ENCODE peak calls at places on chromosome 20, in eight cellular contexts. C is endothelial cell; W is EH; H is activated CD8-positive, alpha-beta memory T cell treated with anti-CD3 and anti-CD28 coated beads for 1 hour; B is psoas muscle; R is HT1080; O is pancreas; L is activated T-helper 1 cell treated with anti-CD3 and anti-CD28 coated beads, Interleukin-2, amount 50 U/mL, for 16 hours. G is an unnamed sample.

GRCh38 chr20:48463096-48463710 is 364.6 kb downstream of the PREX1 start:
- DNase-seq in C (no peak), L (no peak), W (no peak), R (no peak), O (no peak), H (no peak), B (peak), G (no peak)

GRCh38 chr20:5070570-5070969 is 49.2 kb downstream of the PCNA start:
- DNase-seq in B (no peak), R (no peak), C (no peak), L (no peak), H (no peak), W (no peak), O (no peak), G (no peak)

GRCh38 chr20:46688151-46689081 is 828 bp downstream of the TP53RK start:
- DNase-seq in H (no peak), C (no peak), O (no peak), R (no peak), W (peak), B (no peak), L (no peak), G (no peak)

GRCh38 chr20:10268636-10269035 is 50.0 kb downstream of the SNAP25 start:
- DNase-seq in B (no peak), O (no peak), C (no peak), H (no peak), R (no peak), L (no peak), W (no peak), G (peak)

GRCh38 chr20:4076671-4077070 is 61.3 kb upstream of the RNF24 start:
- DNase-seq in R (peak), C (no peak), L (no peak), B (no peak), W (peak), O (peak), H (no peak), G (no peak)

GRCh38 chr20:4130404-4131189 is 115.2 kb upstream of the RNF24 start:
- DNase-seq in R (peak), C (no peak), H (no peak), W (peak), O (no peak), B (no peak), L (no peak), G (peak)

GRCh38 chr20:44021900-44022299 is 107.2 kb downstream of the TOX2 start:
- DNase-seq in C (no peak), B (no peak), H (no peak), W (no peak), R (no peak), O (no peak), L (no peak), G (no peak)

GRCh38 chr20:2197166-2197565 is 95.5 kb downstream of the STK35 start:
- DNase-seq in C (no peak), L (no peak), W (no peak), H (no peak), O (no peak), R (no peak), B (no peak), G (no peak)

GRCh38 chr20:45336530-45337366 is 11.5 kb downstream of the SDC4 start:
- DNase-seq in W (peak), R (peak), L (no peak), C (no peak), H (no peak), B (peak), O (no peak), G (peak)

GRCh38 chr20:17735206-17735804 is 35.5 kb downstream of the BANF2 start:
- DNase-seq in C (no peak), B (no peak), O (peak), R (peak), W (peak), L (no peak), H (no peak), G (peak)

GRCh38 chr20:37331060-37331857 is 14.7 kb upstream of the SRC start:
- DNase-seq in O (no peak), H (no peak), W (no peak), L (no peak), B (no peak), R (no peak), C (no peak), G (no peak)

GRCh38 chr20:59835448-59836395 is 97.7 kb downstream of the SYCP2 start:
- DNase-seq in O (no peak), H (no peak), R (peak), B (no peak), W (peak), L (no peak), C (peak), G (peak)

GRCh38 chr20:7744411-7744810 is 195.8 kb downstream of the HAO1 start:
- DNase-seq in W (peak), R (peak), B (no peak), L (no peak), H (no peak), O (no peak), C (no peak), G (no peak)

GRCh38 chr20:14582855-14583254 is 245.4 kb upstream of the FLRT3 start:
- DNase-seq in W (peak), B (no peak), C (no peak), H (no peak), O (no peak), L (no peak), R (peak), G (no peak)

GRCh38 chr20:17281478-17281877 is 54.6 kb downstream of the PCSK2 start:
- DNase-seq in R (peak), B (no peak), L (no peak), H (no peak), C (peak), W (peak), O (peak), G (peak)

GRCh38 chr20:37392441-37393195 is 46.7 kb downstream of the SRC start:
- DNase-seq in H (no peak), L (no peak), O (no peak), B (peak), C (no peak), R (no peak), W (peak), G (no peak)

GRCh38 chr20:58576590-58576944 is 61.4 kb upstream of the APCDD1L start:
- DNase-seq in W (no peak), R (no peak), B (no peak), O (no peak), L (no peak), H (no peak), C (no peak), G (peak)

GRCh38 chr20:560680-561079 is 17.1 kb upstream of the CSNK2A1 start:
- DNase-seq in O (no peak), B (no peak), L (no peak), H (no peak), C (no peak), W (no peak), R (no peak), G (no peak)

GRCh38 chr20:51732454-51732791 is 35.8 kb downstream of the ATP9A start:
- DNase-seq in L (no peak), W (peak), O (no peak), B (no peak), R (no peak), H (no peak), C (no peak), G (no peak)

GRCh38 chr20:22447448-22447778 is 137.0 kb downstream of the FOXA2 start:
- DNase-seq in L (no peak), C (no peak), B (no peak), R (no peak), H (no peak), O (no peak), W (no peak), G (no peak)

GRCh38 chr20:62354811-62355341 is 12.2 kb downstream of the LAMA5 start:
- DNase-seq in L (no peak), O (no peak), W (no peak), R (no peak), C (no peak), H (no peak), B (peak), G (peak)

GRCh38 chr20:10671221-10671849 is 2.5 kb downstream of the JAG1 start:
- DNase-seq in R (peak), O (peak), C (peak), W (peak), H (no peak), B (no peak), L (no peak), G (peak)

GRCh38 chr20:60727425-60727824 is 524.6 kb upstream of the CDH4 start:
- DNase-seq in O (no peak), H (no peak), L (no peak), C (no peak), R (peak), W (no peak), B (no peak), G (no peak)

GRCh38 chr20:18412202-18412901 is 54.5 kb downstream of the DZANK1 start:
- DNase-seq in C (no peak), H (no peak), B (no peak), L (no peak), R (no peak), W (no peak), O (no peak), G (no peak)

GRCh38 chr20:59141818-59142581 is 21.6 kb upstream of the ZNF831 start:
- DNase-seq in L (no peak), R (peak), H (no peak), B (no peak), O (no peak), C (peak), W (peak), G (peak)

GRCh38 chr20:50175938-50176933 is 14.4 kb upstream of the CEBPB start:
- DNase-seq in L (no peak), R (no peak), O (no peak), B (peak), H (no peak), W (no peak), C (no peak), G (no peak)

GRCh38 chr20:9092101-9092500 is 23.2 kb downstream of the PLCB4 start:
- DNase-seq in R (no peak), H (no peak), C (no peak), O (no peak), L (no peak), B (no peak), W (peak), G (no peak)

GRCh38 chr20:46264391-46265266 is 43.7 kb downstream of the CDH22 start:
- DNase-seq in L (no peak), O (no peak), R (no peak), C (no peak), H (no peak), B (no peak), W (no peak), G (no peak)

GRCh38 chr20:63011798-63012197 is 5.0 kb upstream of the BHLHE23 start:
- DNase-seq in W (peak), H (no peak), O (no peak), B (no peak), R (no peak), L (no peak), C (no peak), G (no peak)

GRCh38 chr20:46784450-46785127 is 75.1 kb downstream of the SLC2A10 start:
- DNase-seq in O (no peak), C (no peak), L (no peak), B (no peak), R (peak), W (peak), H (no peak), G (peak)

GRCh38 chr20:16526433-16527380 is 46.5 kb downstream of the KIF16B start:
- DNase-seq in L (no peak), C (no peak), B (no peak), H (no peak), O (no peak), R (no peak), W (no peak), G (no peak)

GRCh38 chr20:1669304-1669703 is 11.7 kb upstream of the SIRPG start:
- DNase-seq in C (no peak), L (no peak), B (no peak), R (peak), O (no peak), H (no peak), W (peak), G (no peak)

GRCh38 chr20:59005523-59006166 is 1.4 kb downstream of the CTSZ start:
- DNase-seq in R (no peak), H (no peak), B (no peak), W (no peak), L (no peak), O (no peak), C (no peak), G (no peak)

GRCh38 chr20:10209091-10209490 is 9.5 kb upstream of the SNAP25 start:
- DNase-seq in W (no peak), L (no peak), B (no peak), H (no peak), C (no peak), O (no peak), R (no peak), G (no peak)

GRCh38 chr20:19934792-19935491 is 82.2 kb upstream of the NAA20 start:
- DNase-seq in B (peak), W (no peak), O (no peak), H (no peak), L (no peak), R (no peak), C (no peak), G (no peak)

GRCh38 chr20:57959589-57959988 is 249.8 kb upstream of the PMEPA1 start:
- DNase-seq in L (no peak), R (no peak), H (no peak), W (no peak), B (peak), C (no peak), O (peak), G (no peak)

GRCh38 chr20:31517373-31517772 is 3.1 kb downstream of the HM13 start:
- DNase-seq in C (peak), L (no peak), R (peak), W (peak), H (no peak), O (peak), B (peak), G (peak)

GRCh38 chr20:50278684-50279531 is 88.3 kb downstream of the CEBPB start:
- DNase-seq in O (peak), L (no peak), H (no peak), W (peak), B (peak), C (no peak), R (no peak), G (no peak)